ENCODE peak calls at places on chromosomes 16 and 17, in eight cellular contexts. One of them, this sample, is unnamed.

GRCh38 chr17:3474212-3474611 is 1.6 kb upstream of the ASPA start:
- DNase-seq in ascending aorta: no peak
- DNase-seq in testis: no peak
- DNase-seq in lower lobe of right lung: no peak
- DNase-seq in fibroblast of the aortic adventitia: peak
- DNase-seq in GM13976: no peak
- DNase-seq in thoracic aorta: no peak
- DNase-seq in foreskin fibroblast: no peak
- DNase-seq in this sample: no peak

GRCh38 chr17:79465011-79466006 is 145.5 kb downstream of the RBFOX3 start:
- DNase-seq in GM13976: no peak
- DNase-seq in lower lobe of right lung: no peak
- DNase-seq in fibroblast of the aortic adventitia: no peak
- DNase-seq in foreskin fibroblast: no peak
- DNase-seq in ascending aorta: no peak
- DNase-seq in testis: no peak
- DNase-seq in thoracic aorta: no peak
- DNase-seq in this sample: no peak

GRCh38 chr16:89020068-89020924 is 43.3 kb upstream of the CBFA2T3 start:
- DNase-seq in fibroblast of the aortic adventitia: no peak
- DNase-seq in GM13976: peak
- DNase-seq in foreskin fibroblast: no peak
- DNase-seq in ascending aorta: no peak
- DNase-seq in thoracic aorta: no peak
- DNase-seq in testis: no peak
- DNase-seq in lower lobe of right lung: peak
- DNase-seq in this sample: peak

GRCh38 chr17:34423978-34424813 is 61.2 kb upstream of the CCL1 start:
- DNase-seq in lower lobe of right lung: no peak
- DNase-seq in ascending aorta: no peak
- DNase-seq in GM13976: no peak
- DNase-seq in thoracic aorta: no peak
- DNase-seq in fibroblast of the aortic adventitia: no peak
- DNase-seq in testis: no peak
- DNase-seq in foreskin fibroblast: no peak
- DNase-seq in this sample: no peak

GRCh38 chr17:9875441-9875840 is 29.6 kb downstream of the RCVRN start:
- DNase-seq in GM13976: no peak
- DNase-seq in thoracic aorta: no peak
- DNase-seq in ascending aorta: no peak
- DNase-seq in testis: no peak
- DNase-seq in fibroblast of the aortic adventitia: peak
- DNase-seq in lower lobe of right lung: no peak
- DNase-seq in foreskin fibroblast: peak
- DNase-seq in this sample: no peak

GRCh38 chr17:82082456-82082855 is 15.6 kb downstream of the FASN start:
- DNase-seq in fibroblast of the aortic adventitia: no peak
- DNase-seq in GM13976: no peak
- DNase-seq in foreskin fibroblast: no peak
- DNase-seq in ascending aorta: no peak
- DNase-seq in testis: no peak
- DNase-seq in lower lobe of right lung: no peak
- DNase-seq in thoracic aorta: no peak
- DNase-seq in this sample: no peak

GRCh38 chr17:34386925-34387550 is 24.0 kb upstream of the CCL1 start:
- DNase-seq in GM13976: no peak
- DNase-seq in fibroblast of the aortic adventitia: peak
- DNase-seq in ascending aorta: peak
- DNase-seq in thoracic aorta: no peak
- DNase-seq in foreskin fibroblast: no peak
- DNase-seq in lower lobe of right lung: no peak
- DNase-seq in testis: no peak
- DNase-seq in this sample: no peak

GRCh38 chr17:70190959-70191805 is 21.9 kb downstream of the KCNJ2 start:
- DNase-seq in ascending aorta: no peak
- DNase-seq in testis: no peak
- DNase-seq in lower lobe of right lung: no peak
- DNase-seq in thoracic aorta: no peak
- DNase-seq in GM13976: no peak
- DNase-seq in fibroblast of the aortic adventitia: peak
- DNase-seq in foreskin fibroblast: peak
- DNase-seq in this sample: no peak

GRCh38 chr17:40953876-40954275 is 12.9 kb downstream of the KRT39 start:
- DNase-seq in GM13976: no peak
- DNase-seq in lower lobe of right lung: no peak
- DNase-seq in thoracic aorta: no peak
- DNase-seq in fibroblast of the aortic adventitia: peak
- DNase-seq in ascending aorta: no peak
- DNase-seq in testis: peak
- DNase-seq in foreskin fibroblast: peak
- DNase-seq in this sample: no peak

GRCh38 chr16:726438-727290 is at the start of the genes CCDC78 and HAGHL:
- DNase-seq in foreskin fibroblast: peak
- DNase-seq in lower lobe of right lung: peak
- DNase-seq in testis: peak
- DNase-seq in thoracic aorta: no peak
- DNase-seq in fibroblast of the aortic adventitia: no peak
- DNase-seq in ascending aorta: no peak
- DNase-seq in GM13976: peak
- DNase-seq in this sample: peak

GRCh38 chr17:81295678-81296381 is 723 bp upstream of the SLC38A10 start:
- DNase-seq in fibroblast of the aortic adventitia: peak
- DNase-seq in lower lobe of right lung: peak
- DNase-seq in thoracic aorta: no peak
- DNase-seq in foreskin fibroblast: peak
- DNase-seq in GM13976: no peak
- DNase-seq in testis: peak
- DNase-seq in ascending aorta: no peak
- DNase-seq in this sample: peak

DNA sequence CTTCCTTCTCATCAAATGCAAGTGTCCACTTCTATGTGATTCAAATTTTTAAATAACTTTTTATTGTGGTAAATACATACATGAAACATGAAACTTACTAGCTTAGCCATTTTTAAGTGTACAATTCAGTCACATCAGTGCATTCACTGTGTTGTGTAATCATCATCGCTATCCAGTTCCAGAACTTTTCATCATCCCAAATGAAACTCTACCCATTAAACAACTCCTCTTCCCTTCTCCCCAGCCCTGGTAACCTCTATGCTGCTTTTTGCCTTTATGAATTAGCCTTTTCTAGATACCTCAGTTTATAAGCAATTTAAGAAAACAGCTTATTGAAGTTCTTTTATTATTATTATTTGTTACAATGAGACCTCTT is 41.1 kb upstream of the IL34 start:
- DNase-seq in GM13976: no peak
- DNase-seq in foreskin fibroblast: peak
- DNase-seq in thoracic aorta: no peak
- DNase-seq in ascending aorta: no peak
- DNase-seq in testis: no peak
- DNase-seq in lower lobe of right lung: no peak
- DNase-seq in fibroblast of the aortic adventitia: peak
- DNase-seq in this sample: no peak
- TF ChIP-seq CTCF in GM13976: no peak
- TF ChIP-seq CTCF in foreskin fibroblast: no peak
- TF ChIP-seq CTCF in thoracic aorta: no peak
- TF ChIP-seq CTCF in ascending aorta: no peak
- TF ChIP-seq CTCF in testis: no peak
- TF ChIP-seq CTCF in lower lobe of right lung: no peak
- TF ChIP-seq CTCF in fibroblast of the aortic adventitia: no peak
- TF ChIP-seq CTCF in this sample: no peak

DNA sequence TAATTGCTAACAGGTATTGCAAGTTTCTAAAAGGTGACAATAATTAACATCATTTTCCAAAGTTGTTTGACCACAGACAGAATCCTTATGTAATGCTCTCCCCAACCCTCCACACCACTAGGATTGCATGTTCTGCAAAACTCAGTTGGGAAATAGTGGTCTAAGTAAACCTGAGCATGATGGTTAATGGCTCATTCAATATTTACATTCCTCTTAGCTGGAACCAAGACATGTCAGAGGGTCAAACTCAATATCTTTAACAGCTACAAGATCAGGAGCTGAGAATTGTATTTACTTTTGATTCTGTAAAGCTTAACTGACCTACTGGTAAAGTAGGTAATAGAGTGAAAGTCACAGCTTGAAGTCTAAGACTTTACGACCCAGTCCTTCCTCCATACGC is 10.2 kb downstream of the MFSD6L start:
- DNase-seq in fibroblast of the aortic adventitia: no peak
- DNase-seq in testis: no peak
- DNase-seq in ascending aorta: no peak
- DNase-seq in thoracic aorta: no peak
- DNase-seq in foreskin fibroblast: no peak
- DNase-seq in lower lobe of right lung: no peak
- DNase-seq in GM13976: no peak
- DNase-seq in this sample: no peak
- TF ChIP-seq CTCF in fibroblast of the aortic adventitia: no peak
- TF ChIP-seq CTCF in testis: no peak
- TF ChIP-seq CTCF in ascending aorta: no peak
- TF ChIP-seq CTCF in thoracic aorta: no peak
- TF ChIP-seq CTCF in foreskin fibroblast: no peak
- TF ChIP-seq CTCF in lower lobe of right lung: no peak
- TF ChIP-seq CTCF in GM13976: no peak
- TF ChIP-seq CTCF in this sample: no peak

GRCh38 chr17:58311429-58311894 is 17.1 kb downstream of the TSPOAP1 start:
- DNase-seq in thoracic aorta: no peak
- DNase-seq in ascending aorta: no peak
- DNase-seq in GM13976: peak
- DNase-seq in foreskin fibroblast: no peak
- DNase-seq in lower lobe of right lung: no peak
- DNase-seq in testis: peak
- DNase-seq in fibroblast of the aortic adventitia: no peak
- DNase-seq in this sample: no peak

GRCh38 chr17:58313815-58314705 is 14.5 kb downstream of the TSPOAP1 start:
- DNase-seq in foreskin fibroblast: no peak
- DNase-seq in GM13976: no peak
- DNase-seq in lower lobe of right lung: no peak
- DNase-seq in testis: no peak
- DNase-seq in fibroblast of the aortic adventitia: no peak
- DNase-seq in thoracic aorta: no peak
- DNase-seq in ascending aorta: no peak
- DNase-seq in this sample: no peak

GRCh38 chr17:58312021-58312630 is 16.5 kb downstream of the TSPOAP1 start:
- DNase-seq in thoracic aorta: no peak
- DNase-seq in foreskin fibroblast: no peak
- DNase-seq in testis: peak
- DNase-seq in GM13976: no peak
- DNase-seq in fibroblast of the aortic adventitia: no peak
- DNase-seq in lower lobe of right lung: no peak
- DNase-seq in ascending aorta: no peak
- DNase-seq in this sample: no peak

GRCh38 chr17:58314706-58315015 is 13.9 kb downstream of the TSPOAP1 start:
- DNase-seq in fibroblast of the aortic adventitia: no peak
- DNase-seq in thoracic aorta: no peak
- DNase-seq in testis: no peak
- DNase-seq in GM13976: no peak
- DNase-seq in foreskin fibroblast: no peak
- DNase-seq in lower lobe of right lung: no peak
- DNase-seq in ascending aorta: no peak
- DNase-seq in this sample: no peak

GRCh38 chr17:58312824-58313223 is 15.8 kb downstream of the TSPOAP1 start:
- DNase-seq in ascending aorta: no peak
- DNase-seq in foreskin fibroblast: no peak
- DNase-seq in fibroblast of the aortic adventitia: peak
- DNase-seq in thoracic aorta: no peak
- DNase-seq in lower lobe of right lung: no peak
- DNase-seq in GM13976: no peak
- DNase-seq in testis: no peak
- DNase-seq in this sample: no peak
- TF ChIP-seq CTCF in ascending aorta: no peak
- TF ChIP-seq CTCF in foreskin fibroblast: no peak
- TF ChIP-seq CTCF in fibroblast of the aortic adventitia: peak
- TF ChIP-seq CTCF in thoracic aorta: no peak
- TF ChIP-seq CTCF in lower lobe of right lung: no peak
- TF ChIP-seq CTCF in GM13976: peak
- TF ChIP-seq CTCF in testis: no peak
- TF ChIP-seq CTCF in this sample: no peak

DNA sequence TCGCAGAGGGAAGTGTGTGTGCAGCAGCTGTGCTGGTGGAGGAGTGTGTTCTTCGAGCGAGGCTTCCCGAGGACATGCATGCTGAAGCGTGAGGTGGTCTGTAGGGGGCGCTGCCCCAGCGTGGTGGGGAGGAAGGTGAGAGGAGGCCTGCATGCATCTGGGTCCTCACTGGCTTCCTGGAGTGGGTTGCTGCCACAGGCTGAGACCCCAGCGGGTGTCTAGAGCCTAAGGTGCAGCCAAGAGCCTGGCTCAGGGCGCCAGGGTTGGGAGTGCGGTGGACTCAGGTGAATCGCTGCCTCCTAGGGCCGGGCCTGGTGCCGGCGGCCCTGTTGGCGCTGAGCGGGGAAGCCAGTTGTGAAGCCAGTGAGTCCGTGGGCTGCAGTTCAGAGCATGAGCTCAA is 7.5 kb upstream of the HSD3B7 start:
- DNase-seq in fibroblast of the aortic adventitia: no peak
- DNase-seq in GM13976: no peak
- DNase-seq in foreskin fibroblast: peak
- DNase-seq in testis: no peak
- DNase-seq in lower lobe of right lung: no peak
- DNase-seq in ascending aorta: no peak
- DNase-seq in thoracic aorta: no peak
- DNase-seq in this sample: no peak
- TF ChIP-seq CTCF in fibroblast of the aortic adventitia: peak
- TF ChIP-seq CTCF in GM13976: no peak
- TF ChIP-seq CTCF in foreskin fibroblast: peak
- TF ChIP-seq CTCF in testis: no peak
- TF ChIP-seq CTCF in lower lobe of right lung: no peak
- TF ChIP-seq CTCF in ascending aorta: no peak
- TF ChIP-seq CTCF in thoracic aorta: no peak
- TF ChIP-seq CTCF in this sample: no peak

DNA sequence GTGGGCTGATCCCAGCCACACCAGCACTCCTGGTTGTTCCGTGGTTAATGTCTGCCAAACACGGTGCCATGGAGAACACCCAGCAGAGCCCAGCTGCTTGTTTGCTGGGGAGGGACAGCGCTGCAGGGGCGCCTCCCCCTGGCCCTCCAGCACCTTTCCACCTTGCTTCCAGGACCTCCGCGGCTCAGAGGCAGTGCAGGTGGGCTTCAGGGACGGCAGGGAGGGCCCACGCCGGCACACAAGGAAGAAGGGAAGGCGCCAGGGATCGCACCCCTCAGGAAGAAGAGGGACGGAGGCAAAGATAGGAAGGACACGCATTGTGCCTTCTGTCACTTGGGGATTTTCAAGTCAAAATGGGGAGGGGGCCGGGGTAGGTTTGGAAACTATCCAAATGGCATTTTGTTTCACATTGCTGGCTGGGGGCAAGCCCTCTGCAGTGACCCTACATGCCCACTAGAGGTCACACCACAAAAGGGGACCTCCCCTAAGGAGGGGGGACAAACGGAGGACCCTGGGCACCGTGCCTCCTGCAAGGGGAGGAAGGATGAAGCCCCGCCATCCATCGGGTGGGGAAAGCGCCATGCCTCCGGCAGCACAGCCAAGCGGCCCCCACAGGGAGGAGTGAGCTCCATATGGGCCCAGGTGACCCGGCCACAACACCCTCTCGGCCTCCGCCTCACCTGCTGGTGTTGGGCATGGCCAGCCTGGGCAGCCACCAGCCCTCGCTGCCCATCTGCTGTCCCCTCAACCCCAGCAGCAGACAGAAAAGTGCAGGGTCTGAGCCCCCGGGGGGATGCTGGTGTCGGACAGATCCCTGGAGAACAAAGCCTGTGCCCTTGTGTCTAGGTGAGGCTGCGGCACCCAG is 7.5 kb upstream of the C16orf95 start:
- DNase-seq in lower lobe of right lung: no peak
- DNase-seq in thoracic aorta: no peak
- DNase-seq in ascending aorta: no peak
- DNase-seq in fibroblast of the aortic adventitia: peak
- DNase-seq in GM13976: peak
- DNase-seq in testis: no peak
- DNase-seq in foreskin fibroblast: peak
- DNase-seq in this sample: peak
- TF ChIP-seq CTCF in lower lobe of right lung: peak
- TF ChIP-seq CTCF in thoracic aorta: peak
- TF ChIP-seq CTCF in ascending aorta: peak
- TF ChIP-seq CTCF in fibroblast of the aortic adventitia: peak
- TF ChIP-seq CTCF in GM13976: peak
- TF ChIP-seq CTCF in testis: peak
- TF ChIP-seq CTCF in foreskin fibroblast: peak
- TF ChIP-seq CTCF in this sample: peak

This sample was measured in GM20000.